ENCODE peak calls at places on chromosomes 11 and 22, in five cellular contexts. X is CD8-positive, alpha-beta memory T cell; T is body of pancreas; A is heart right ventricle; U is CD4-positive, CD25-positive, alpha-beta regulatory T cell. J is an unnamed sample. For H3K9me3, the result is how much of the 10 kb centered on the place peaks cover.

GRCh38 chr11:101706015-101706414 is 122.2 kb upstream of the TRPC6 start:
- DNase-seq in U (no peak), T (no peak), X (no peak), A (no peak), J (no peak)

GRCh38 chr11:120130176-120130980 is 7.5 kb downstream of the TRIM29 start:
- DNase-seq in X (no peak), A (no peak), T (no peak), U (no peak), J (no peak)

GRCh38 chr11:75013051-75013450 is 24.3 kb downstream of the NEU3 start:
- DNase-seq in X (no peak), A (no peak), T (no peak), U (no peak), J (no peak)

GRCh38 chr11:96340555-96340885 is 2.5 kb downstream of the MAML2 start:
- DNase-seq in T (no peak), X (no peak), A (no peak), U (no peak), J (no peak)

GRCh38 chr11:126011220-126011619 is 51.4 kb downstream of the CDON start:
- DNase-seq in X (no peak), T (no peak), U (no peak), A (no peak), J (no peak)

GRCh38 chr11:87035976-87036583 is 1.7 kb upstream of the TMEM135 start:
- DNase-seq in A (no peak), T (no peak), U (no peak), X (no peak), J (no peak)

GRCh38 chr11:130455493-130456127 is 7.2 kb downstream of the ADAMTS15 start:
- DNase-seq in T (no peak), A (no peak), U (no peak), X (no peak), J (no peak)

GRCh38 chr11:7672960-7673723 is at the start of gene CYB5R2:
- DNase-seq in X (no peak), U (no peak), T (peak), A (peak), J (no peak)

GRCh38 chr11:128709402-128709801 is 15.5 kb downstream of the FLI1 start:
- DNase-seq in A (no peak), X (no peak), T (no peak), U (no peak), J (no peak)

GRCh38 chr11:73570415-73571114 is 27.3 kb downstream of the FAM168A start:
- DNase-seq in U (no peak), T (no peak), A (no peak), X (no peak), J (no peak)

GRCh38 chr11:21465203-21465602 is 727.7 kb upstream of the ANO5 start:
- DNase-seq in X (no peak), U (no peak), T (no peak), A (no peak), J (no peak)

GRCh38 chr11:96704847-96705246 is 315.0 kb downstream of the JRKL start:
- DNase-seq in T (no peak), X (no peak), A (no peak), U (no peak), J (no peak)

GRCh38 chr11:14625804-14626203 is 17.8 kb upstream of the PDE3B start:
- DNase-seq in A (no peak), X (no peak), T (no peak), U (no peak), J (no peak)

GRCh38 chr22:39471421-39472141 is 14.8 kb downstream of the MGAT3 start:
- DNase-seq in U (peak), X (no peak), T (no peak), A (peak), J (peak)

GRCh38 chr11:35304393-35304790 is 115.0 kb downstream of the SLC1A2 start:
- DNase-seq in X (no peak), A (no peak), U (no peak), T (no peak), J (no peak)

GRCh38 chr11:100709233-100709999 is 22.3 kb downstream of the ARHGAP42 start:
- DNase-seq in X (no peak), U (no peak), T (no peak), A (no peak), J (no peak)

GRCh38 chr11:111331711-111332479 is 33.5 kb downstream of the POU2AF3 start:
- DNase-seq in U (no peak), X (no peak), A (no peak), T (no peak), J (no peak)

GRCh38 chr22:45923812-45924211 is 53.1 kb downstream of the WNT7B start:
- DNase-seq in A (no peak), T (peak), X (no peak), U (no peak), J (no peak)

GRCh38 chr11:130545449-130546072 is 97.1 kb downstream of the ADAMTS15 start:
- DNase-seq in T (no peak), A (no peak), X (no peak), U (no peak), J (no peak)

DNA sequence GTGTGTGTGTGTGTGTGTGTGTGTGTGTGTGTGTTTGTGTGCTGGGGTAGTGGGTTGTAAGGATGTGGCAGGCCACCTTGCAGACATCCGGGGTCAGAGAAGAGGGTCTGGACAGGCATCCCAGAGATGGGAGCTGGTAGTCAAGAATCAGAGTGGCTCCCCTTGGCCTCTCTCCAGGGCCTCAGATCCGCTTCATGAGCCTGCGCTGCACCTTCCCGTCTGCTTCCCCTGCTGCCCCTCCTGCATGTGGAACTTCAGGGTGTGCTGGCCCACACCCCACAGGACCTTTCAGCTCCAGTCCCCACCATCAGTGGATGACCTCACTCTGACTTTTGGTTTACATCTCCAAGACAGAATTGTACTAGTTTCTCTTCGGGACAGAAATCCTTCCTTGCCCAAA is 31.2 kb downstream of the TREH start:
- DNase-seq in A (no peak), T (no peak), U (no peak), X (no peak), J (no peak)
- H3K9me3 ChIP-seq in A (under half), T (under half), U (under half), X (under half), J (under half)

DNA sequence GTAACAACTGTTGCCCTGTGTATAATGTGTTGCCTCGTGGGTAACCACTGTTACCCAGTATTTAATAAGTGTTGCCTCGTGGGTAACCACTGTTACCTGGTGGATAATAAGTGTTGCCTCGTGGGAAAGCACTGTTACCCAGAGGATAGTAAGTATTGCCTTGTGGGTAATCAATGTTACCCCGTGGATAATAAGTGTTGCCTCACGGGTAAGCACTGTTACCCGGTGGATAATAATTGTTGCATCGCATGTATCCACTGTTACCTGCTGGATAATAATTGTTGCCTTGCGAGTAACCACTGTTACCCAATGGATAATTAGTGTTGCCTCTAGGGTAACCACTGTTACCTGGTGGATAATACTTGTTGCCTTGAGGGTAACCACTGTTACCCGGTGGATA is 17.1 kb upstream of the NXPE4 start:
- DNase-seq in T (no peak), A (no peak), U (no peak), X (no peak), J (no peak)
- H3K9me3 ChIP-seq in T (under half), A (under half), U (under half), X (under half), J (under half)

GRCh38 chr11:70745936-70746335 is 347.6 kb downstream of the CTTN start:
- DNase-seq in T (no peak), U (no peak), A (no peak), X (no peak), J (no peak)

GRCh38 chr11:70745451-70745850 is 347.1 kb downstream of the CTTN start:
- DNase-seq in U (no peak), T (no peak), X (no peak), A (no peak), J (no peak)

GRCh38 chr11:70742553-70743291 is 344.4 kb downstream of the CTTN start:
- DNase-seq in T (peak), A (no peak), U (no peak), X (no peak), J (no peak)

GRCh38 chr11:70744396-70745185 is 346.3 kb downstream of the CTTN start:
- DNase-seq in T (no peak), U (no peak), A (no peak), X (no peak), J (no peak)

DNA sequence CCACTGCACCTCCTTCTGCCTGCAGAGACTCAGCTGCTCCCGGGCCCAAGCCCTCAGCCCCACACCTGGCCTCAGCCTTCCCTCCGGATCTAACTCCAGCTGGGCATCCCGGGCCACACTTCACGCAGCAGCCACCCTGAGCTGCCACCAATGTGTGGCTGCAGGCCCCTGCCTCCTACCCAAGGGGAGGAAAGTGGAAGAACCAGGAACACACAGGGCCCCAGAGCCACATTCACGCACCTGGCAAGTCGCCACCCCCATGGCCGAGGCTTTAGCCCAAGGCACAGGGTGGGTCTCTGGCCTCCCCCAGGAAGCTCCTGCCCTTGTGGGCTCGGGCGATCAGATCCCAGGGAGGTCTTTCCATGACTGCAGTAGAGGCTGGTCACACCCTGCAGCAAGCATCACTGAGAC is 345.6 kb downstream of the CTTN start:
- DNase-seq in X (no peak), T (no peak), U (no peak), A (no peak), J (no peak)
- H3K9me3 ChIP-seq in X (under half), T (under half), U (under half), A (under half), J (under half)

GRCh38 chr22:32746715-32747114 is 54.8 kb upstream of the TIMP3 start:
- DNase-seq in X (no peak), T (no peak), U (no peak), A (peak), J (no peak)
- H3K9me3 ChIP-seq in X (under half), T (under half), U (under half), A (under half), J (under half)

GRCh38 chr11:2643746-2644145 is 56.0 kb downstream of the KCNQ1OT1 start:
- DNase-seq in A (no peak), X (no peak), T (no peak), U (no peak), J (no peak)
- H3K9me3 ChIP-seq in A (half or more), X (under half), T (half or more), U (under half), J (under half)

DNA sequence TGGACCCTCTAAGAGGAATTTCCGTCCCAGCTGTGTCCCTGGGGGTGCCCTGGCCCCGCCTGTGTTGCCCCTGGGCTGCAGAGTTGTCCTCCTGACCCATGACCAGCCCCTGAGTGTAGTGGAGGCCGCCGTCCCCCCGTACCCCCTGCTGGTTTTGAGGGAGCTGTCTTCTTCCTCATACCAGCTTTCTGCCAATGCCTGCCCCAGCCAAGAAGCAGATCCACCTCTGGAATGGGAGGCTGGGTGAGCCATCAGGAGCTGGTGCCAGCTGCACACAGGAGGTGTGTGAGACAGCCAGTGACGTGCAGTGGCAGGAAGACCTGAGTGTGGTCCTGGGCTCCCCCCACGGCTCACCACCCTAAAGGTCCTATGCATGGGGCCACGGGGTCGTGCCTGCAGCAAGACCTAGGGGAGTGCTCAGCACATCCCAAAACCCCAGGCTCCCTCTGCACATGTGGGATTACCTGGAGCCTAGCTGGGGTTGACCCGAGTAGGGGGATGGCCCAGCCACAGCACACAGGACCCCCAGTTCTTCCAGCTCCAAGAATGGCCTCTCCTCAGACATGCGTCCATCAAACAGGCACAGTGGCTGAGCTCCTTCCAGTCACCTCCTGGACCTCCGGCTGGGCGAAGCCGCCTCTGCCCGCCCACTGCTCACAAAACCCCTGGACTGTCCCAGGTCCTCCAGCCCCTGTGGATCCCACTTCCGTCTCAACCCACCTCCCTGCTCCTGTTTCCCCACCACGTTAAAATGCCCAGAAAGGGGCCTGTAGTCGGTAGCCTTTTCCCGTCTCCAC is 647.6 kb downstream of the BRD1 start:
- DNase-seq in X (peak), U (no peak), A (no peak), T (no peak), J (no peak)
- H3K9me3 ChIP-seq in X (under half), U (under half), A (under half), T (under half), J (under half)

GRCh38 chr22:47879346-47879745 is 1116.9 kb downstream of the TBC1D22A start:
- DNase-seq in X (no peak), T (no peak), U (no peak), A (no peak), J (no peak)
- H3K9me3 ChIP-seq in X (under half), T (under half), U (under half), A (under half), J (under half)

DNA sequence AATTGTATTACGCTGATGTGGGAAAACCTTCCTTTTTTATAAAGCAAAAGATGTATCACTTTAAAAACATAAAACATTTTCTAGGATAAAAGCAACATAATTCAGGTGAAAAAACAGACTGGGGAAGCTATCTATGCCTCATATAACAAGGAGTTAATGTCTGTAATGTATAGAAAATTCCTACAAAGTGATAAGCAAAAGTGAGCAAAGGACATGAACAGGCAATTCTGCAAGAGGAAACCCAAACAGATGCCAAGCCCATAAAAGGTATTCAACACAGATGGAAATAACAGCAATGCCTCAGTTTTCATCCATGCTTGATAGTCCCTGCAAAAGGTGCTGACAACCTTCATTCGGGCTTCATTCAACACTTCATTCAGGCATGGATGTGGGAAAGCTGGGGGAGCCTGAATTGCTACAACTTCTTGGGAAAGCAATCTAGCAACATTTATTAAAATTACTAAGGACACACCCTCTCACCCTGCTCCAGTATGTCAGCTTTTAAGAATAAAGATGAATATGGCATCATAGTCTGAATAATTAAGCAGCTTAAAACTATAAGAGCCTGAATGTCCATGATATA is 39.3 kb downstream of the KCNQ1OT1 start:
- DNase-seq in U (no peak), X (no peak), T (no peak), A (no peak), J (no peak)
- H3K9me3 ChIP-seq in U (under half), X (under half), T (under half), A (under half), J (under half)

GRCh38 chr11:106234794-106235193 is 157.3 kb downstream of the AASDHPPT start:
- DNase-seq in A (no peak), T (no peak), U (no peak), X (no peak), J (no peak)
- H3K9me3 ChIP-seq in A (under half), T (under half), U (under half), X (under half), J (under half)

J was measured in HAP-1.